ENCODE peak calls at places on chromosome 7, in six cellular contexts. H is H1, T is K562, W is HepG2, L is HCT116, U is GM12878. K is an unnamed sample.

GRCh38 chr7:1340031-1340430 is 107.4 kb downstream of the UNCX start:
- DNase-seq in H (no peak), T (no peak), W (no peak), L (no peak), U (no peak), K (no peak)

GRCh38 chr7:131436384-131436783 is 108.7 kb downstream of the MKLN1 start:
- DNase-seq in H (no peak), T (no peak), W (no peak), L (no peak), U (no peak), K (no peak)

GRCh38 chr7:151592868-151593486 is 73.3 kb upstream of the RHEB start:
- DNase-seq in H (no peak), T (no peak), W (no peak), L (peak; percentile 47), U (no peak), K (no peak)

GRCh38 chr7:148695953-148696352 is 2.8 kb upstream of the CUL1 start:
- DNase-seq in H (no peak), T (no peak), W (no peak), L (no peak), U (no peak), K (no peak)

GRCh38 chr7:136480875-136481274 is 387.6 kb upstream of the CHRM2 start:
- DNase-seq in H (no peak), T (no peak), W (no peak), L (no peak), U (no peak), K (no peak)

GRCh38 chr7:90824386-90825307 is 228.5 kb downstream of the CDK14 start:
- DNase-seq in H (no peak), T (no peak), W (no peak), L (no peak), U (no peak), K (no peak)

GRCh38 chr7:7944619-7945282 is 23.8 kb upstream of the GLCCI1 start:
- DNase-seq in H (no peak), T (no peak), W (no peak), L (no peak), U (peak; percentile 99), K (no peak)

GRCh38 chr7:127736511-127736910 is 84.5 kb downstream of the SND1 start:
- DNase-seq in H (no peak), T (no peak), W (no peak), L (no peak), U (no peak), K (no peak)

GRCh38 chr7:133633055-133633454 is 380.2 kb downstream of the EXOC4 start:
- DNase-seq in H (no peak), T (no peak), W (no peak), L (no peak), U (no peak), K (peak; percentile 51)

GRCh38 chr7:8204674-8205377 is 57.1 kb downstream of the ICA1 start:
- DNase-seq in H (no peak), T (no peak), W (no peak), L (no peak), U (no peak), K (no peak)

GRCh38 chr7:1418505-1419309 is 40.6 kb downstream of the MICALL2 start:
- DNase-seq in H (peak; percentile 73), T (peak; percentile 95), W (peak; percentile 28), L (peak; percentile 94), U (no peak), K (peak; percentile 99)

GRCh38 chr7:23022258-23022745 is 8.4 kb upstream of the HYCC1 start:
- DNase-seq in H (no peak), T (peak; percentile 34), W (no peak), L (no peak), U (no peak), K (no peak)

GRCh38 chr7:4937411-4937810 is 21.6 kb downstream of the MMD2 start:
- DNase-seq in H (no peak), T (no peak), W (no peak), L (no peak), U (no peak), K (no peak)

GRCh38 chr7:40095226-40095625 is 39.2 kb downstream of the MPLKIP start:
- DNase-seq in H (no peak), T (no peak), W (peak; percentile 52), L (no peak), U (no peak), K (no peak)

GRCh38 chr7:131957338-131958025 is 401.1 kb upstream of the PODXL start:
- DNase-seq in H (peak; percentile 28), T (no peak), W (no peak), L (no peak), U (no peak), K (no peak)

GRCh38 chr7:106736508-106737201 is 75.7 kb upstream of the CCDC71L start:
- DNase-seq in H (peak; percentile 60), T (peak; percentile 75), W (peak; percentile 28), L (peak; percentile 73), U (peak; percentile 48), K (peak; percentile 8)
- TF ChIP-seq JUND in H (no peak), T (no peak), W (no peak), L (no peak), U (no peak), K (no peak)

DNA sequence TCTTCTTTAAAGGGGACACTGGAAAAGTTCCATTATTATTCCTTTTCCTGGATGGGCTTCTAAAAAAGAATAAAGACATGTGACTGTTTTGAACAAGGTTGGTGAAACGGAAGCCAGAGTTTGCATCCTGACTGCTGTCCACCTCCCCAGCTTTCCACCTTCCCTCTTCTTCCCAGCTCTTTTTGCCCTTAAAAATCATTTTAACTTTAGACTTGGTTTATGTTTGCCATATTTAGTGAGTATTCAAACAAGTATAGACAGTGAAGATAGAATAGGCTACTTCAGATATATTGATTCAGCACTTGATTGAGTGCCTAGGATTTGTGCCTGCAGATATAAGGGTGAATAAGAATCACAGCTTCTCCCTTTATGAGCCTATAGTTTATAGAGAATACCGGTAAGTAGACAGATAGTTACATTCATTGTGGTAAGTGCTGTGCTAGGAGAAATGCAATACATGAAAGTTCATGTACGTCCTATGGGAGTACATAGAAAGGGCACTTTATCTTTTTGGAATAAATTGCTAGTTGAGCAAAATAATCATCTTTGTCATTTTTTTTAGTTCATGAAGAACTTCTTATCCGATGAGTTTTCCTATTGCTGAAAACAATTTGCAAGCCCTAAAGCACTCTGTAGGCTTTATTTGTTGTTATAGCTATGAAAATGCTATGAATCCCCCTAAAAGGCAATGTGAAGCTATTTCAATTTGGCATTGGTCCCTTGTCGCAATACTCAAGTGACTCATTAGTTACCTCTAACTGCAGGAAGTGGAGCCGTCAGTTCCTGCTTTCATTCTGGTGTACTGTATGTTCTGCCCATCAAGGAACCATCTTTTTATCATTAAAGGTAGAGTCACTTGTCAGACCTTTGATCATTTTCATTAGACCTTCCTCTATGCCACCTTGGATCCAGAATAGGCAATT is 57.2 kb upstream of the STRIP2 start:
- DNase-seq in H (no peak), T (no peak), W (no peak), L (no peak), U (no peak), K (no peak)
- TF ChIP-seq JUND in H (no peak), T (no peak), W (no peak), L (no peak), U (no peak), K (no peak)

DNA sequence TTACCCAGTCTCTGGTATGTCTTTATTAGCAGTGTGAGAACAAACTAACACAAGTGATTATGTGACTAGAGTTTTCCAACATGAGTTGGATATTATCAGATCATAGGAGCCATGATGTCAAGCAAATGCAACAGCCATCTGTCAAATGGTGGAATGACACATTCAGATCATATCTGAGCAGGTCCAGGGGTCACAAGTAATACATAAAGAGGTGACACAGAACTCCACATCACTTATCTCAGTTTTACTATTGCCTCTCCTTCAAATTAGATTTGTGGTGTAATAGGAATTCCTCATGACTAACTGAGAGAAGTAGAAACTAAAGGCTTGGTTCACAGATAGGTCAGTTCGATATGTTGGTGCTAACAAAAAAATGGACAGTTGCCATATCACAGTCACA is 12.2 kb upstream of the SAMD9L start:
- DNase-seq in H (no peak), T (no peak), W (no peak), L (no peak), U (no peak), K (no peak)
- TF ChIP-seq JUND in H (no peak), T (no peak), W (no peak), L (no peak), U (no peak), K (no peak)

GRCh38 chr7:30594055-30594539 is 581 bp upstream of the GARS1 start:
- DNase-seq in H (peak; percentile 70), T (peak; percentile 60), W (peak; percentile 60), L (no peak), U (peak; percentile 23), K (peak; percentile 14)
- TF ChIP-seq JUND in H (no peak), T (no peak), W (no peak), L (no peak), U (no peak), K (no peak)

GRCh38 chr7:98569606-98570337 is 47.3 kb upstream of the NPTX2 start:
- DNase-seq in H (no peak), T (no peak), W (no peak), L (no peak), U (no peak), K (no peak)

GRCh38 chr7:98565114-98565513 is 52.0 kb upstream of the NPTX2 start:
- DNase-seq in H (no peak), T (no peak), W (no peak), L (no peak), U (no peak), K (no peak)

GRCh38 chr7:98568891-98569290 is 48.2 kb upstream of the NPTX2 start:
- DNase-seq in H (no peak), T (no peak), W (no peak), L (no peak), U (no peak), K (no peak)

GRCh38 chr7:98571006-98571405 is 46.1 kb upstream of the NPTX2 start:
- DNase-seq in H (no peak), T (no peak), W (no peak), L (no peak), U (no peak), K (no peak)

DNA sequence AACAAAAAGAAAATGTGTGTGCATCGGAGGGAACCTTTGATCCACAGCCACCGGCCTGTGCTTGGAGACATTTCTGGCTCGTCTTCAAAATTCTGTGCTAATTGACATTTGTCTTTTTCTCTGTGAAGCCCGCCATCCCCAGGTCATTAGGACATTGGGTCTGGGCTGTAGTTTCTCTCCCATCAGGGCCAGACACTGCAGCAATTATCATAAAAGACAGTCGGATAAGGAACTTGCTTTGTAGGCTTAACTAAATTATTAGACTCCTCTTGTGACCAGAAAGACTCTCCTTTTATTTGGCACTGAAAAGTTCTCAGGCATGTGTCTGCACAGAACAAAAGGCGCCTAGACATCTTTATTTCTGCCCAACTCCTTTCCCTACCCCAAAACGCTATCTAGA is 49.1 kb upstream of the NPTX2 start:
- DNase-seq in H (no peak), T (no peak), W (no peak), L (no peak), U (no peak), K (no peak)
- TF ChIP-seq JUND in H (no peak), T (no peak), W (no peak), L (no peak), U (no peak), K (no peak)

GRCh38 chr7:150479023-150479716 is 28.7 kb downstream of the GIMAP8 start:
- DNase-seq in H (no peak), T (no peak), W (no peak), L (no peak), U (no peak), K (no peak)
- TF ChIP-seq JUND in H (no peak), T (no peak), W (no peak), L (no peak), U (no peak), K (no peak)

GRCh38 chr7:38632411-38632810 is 1.2 kb upstream of the AMPH start:
- DNase-seq in H (no peak), T (no peak), W (no peak), L (no peak), U (no peak), K (peak; percentile 34)
- TF ChIP-seq JUND in H (no peak), T (no peak), W (no peak), L (no peak), U (no peak), K (no peak)